ENCODE peak calls at places on chromosomes 11 and 22, in nine cellular contexts. One of them, this sample, is unnamed.

GRCh38 chr11:105609341-105609781 is 512 bp upstream of the GRIA4 start:
- DNase-seq in psoas muscle: no peak
- DNase-seq in Peyer's patch: peak; percentile 56
- DNase-seq in effector memory CD4-positive, alpha-beta T cell: no peak
- DNase-seq in SK-N-SH: peak; percentile 59
- DNase-seq in tibial nerve: no peak
- DNase-seq in substantia nigra: peak; percentile 21
- DNase-seq in AG04450: no peak
- DNase-seq in GM23338: peak; percentile 77
- DNase-seq in this sample: no peak

GRCh38 chr22:42868751-42869251 is 11.7 kb upstream of the ARFGAP3 start:
- DNase-seq in psoas muscle: peak; percentile 75
- DNase-seq in Peyer's patch: no peak
- DNase-seq in effector memory CD4-positive, alpha-beta T cell: no peak
- DNase-seq in SK-N-SH: no peak
- DNase-seq in tibial nerve: no peak
- DNase-seq in substantia nigra: peak; percentile 39
- DNase-seq in AG04450: no peak
- DNase-seq in GM23338: no peak
- DNase-seq in this sample: peak; percentile 72

GRCh38 chr11:87466228-87466627 is 428.5 kb downstream of the TMEM135 start:
- DNase-seq in psoas muscle: no peak
- DNase-seq in Peyer's patch: no peak
- DNase-seq in effector memory CD4-positive, alpha-beta T cell: no peak
- DNase-seq in SK-N-SH: no peak
- DNase-seq in tibial nerve: peak; percentile 11
- DNase-seq in substantia nigra: no peak
- DNase-seq in AG04450: no peak
- DNase-seq in GM23338: no peak
- DNase-seq in this sample: no peak

GRCh38 chr11:70524096-70524922 is 126.0 kb downstream of the CTTN start:
- DNase-seq in psoas muscle: no peak
- DNase-seq in Peyer's patch: no peak
- DNase-seq in effector memory CD4-positive, alpha-beta T cell: no peak
- DNase-seq in SK-N-SH: peak; percentile 59
- DNase-seq in tibial nerve: no peak
- DNase-seq in substantia nigra: no peak
- DNase-seq in AG04450: no peak
- DNase-seq in GM23338: peak; percentile 65
- DNase-seq in this sample: no peak

GRCh38 chr11:17479284-17480214 is 2.9 kb upstream of the ABCC8 start:
- DNase-seq in psoas muscle: no peak
- DNase-seq in Peyer's patch: peak; percentile 51
- DNase-seq in effector memory CD4-positive, alpha-beta T cell: no peak
- DNase-seq in SK-N-SH: peak; percentile 85
- DNase-seq in tibial nerve: no peak
- DNase-seq in substantia nigra: peak; percentile 35
- DNase-seq in AG04450: no peak
- DNase-seq in GM23338: peak; percentile 90
- DNase-seq in this sample: no peak

GRCh38 chr11:19288256-19288655 is 47.5 kb upstream of the E2F8 start:
- DNase-seq in psoas muscle: no peak
- DNase-seq in Peyer's patch: no peak
- DNase-seq in effector memory CD4-positive, alpha-beta T cell: no peak
- DNase-seq in SK-N-SH: no peak
- DNase-seq in tibial nerve: no peak
- DNase-seq in substantia nigra: no peak
- DNase-seq in AG04450: no peak
- DNase-seq in GM23338: no peak
- DNase-seq in this sample: no peak

GRCh38 chr11:122895591-122895990 is 13.0 kb downstream of the JHY start:
- DNase-seq in psoas muscle: no peak
- DNase-seq in Peyer's patch: no peak
- DNase-seq in effector memory CD4-positive, alpha-beta T cell: no peak
- DNase-seq in SK-N-SH: no peak
- DNase-seq in tibial nerve: no peak
- DNase-seq in substantia nigra: no peak
- DNase-seq in AG04450: no peak
- DNase-seq in GM23338: no peak
- DNase-seq in this sample: no peak

GRCh38 chr11:68118753-68119448 is 2.3 kb downstream of the CHKA start:
- DNase-seq in psoas muscle: no peak
- DNase-seq in Peyer's patch: no peak
- DNase-seq in effector memory CD4-positive, alpha-beta T cell: no peak
- DNase-seq in SK-N-SH: no peak
- DNase-seq in tibial nerve: no peak
- DNase-seq in substantia nigra: no peak
- DNase-seq in AG04450: no peak
- DNase-seq in GM23338: no peak
- DNase-seq in this sample: no peak

GRCh38 chr22:28111501-28111900 is 192.4 kb upstream of the PITPNB start:
- DNase-seq in psoas muscle: no peak
- DNase-seq in Peyer's patch: no peak
- DNase-seq in effector memory CD4-positive, alpha-beta T cell: no peak
- DNase-seq in SK-N-SH: no peak
- DNase-seq in tibial nerve: no peak
- DNase-seq in substantia nigra: no peak
- DNase-seq in AG04450: no peak
- DNase-seq in GM23338: no peak
- DNase-seq in this sample: no peak

GRCh38 chr22:23233746-23234408 is 53.6 kb downstream of the BCR start:
- DNase-seq in psoas muscle: peak; percentile 46
- DNase-seq in Peyer's patch: no peak
- DNase-seq in effector memory CD4-positive, alpha-beta T cell: no peak
- DNase-seq in SK-N-SH: peak; percentile 69
- DNase-seq in tibial nerve: no peak
- DNase-seq in substantia nigra: no peak
- DNase-seq in AG04450: peak; percentile 62
- DNase-seq in GM23338: no peak
- DNase-seq in this sample: peak; percentile 60

GRCh38 chr22:40176921-40177737 is 596 bp upstream of the TNRC6B start:
- DNase-seq in psoas muscle: peak; percentile 30
- DNase-seq in Peyer's patch: peak; percentile 71
- DNase-seq in effector memory CD4-positive, alpha-beta T cell: peak; percentile 55
- DNase-seq in SK-N-SH: no peak
- DNase-seq in tibial nerve: peak; percentile 26
- DNase-seq in substantia nigra: no peak
- DNase-seq in AG04450: no peak
- DNase-seq in GM23338: peak; percentile 79
- DNase-seq in this sample: peak; percentile 18

GRCh38 chr11:116109228-116109627 is 605.0 kb upstream of the CADM1 start:
- DNase-seq in psoas muscle: no peak
- DNase-seq in Peyer's patch: no peak
- DNase-seq in effector memory CD4-positive, alpha-beta T cell: no peak
- DNase-seq in SK-N-SH: no peak
- DNase-seq in tibial nerve: no peak
- DNase-seq in substantia nigra: no peak
- DNase-seq in AG04450: no peak
- DNase-seq in GM23338: no peak
- DNase-seq in this sample: no peak

GRCh38 chr11:74720596-74721478 is 10.4 kb downstream of the CHRDL2 start:
- DNase-seq in psoas muscle: peak; percentile 57
- DNase-seq in Peyer's patch: peak; percentile 75
- DNase-seq in effector memory CD4-positive, alpha-beta T cell: no peak
- DNase-seq in SK-N-SH: no peak
- DNase-seq in tibial nerve: no peak
- DNase-seq in substantia nigra: peak; percentile 74
- DNase-seq in AG04450: peak; percentile 81
- DNase-seq in GM23338: peak; percentile 15
- DNase-seq in this sample: peak; percentile 82

GRCh38 chr11:8899119-8899753 is 11.8 kb upstream of the AKIP1 start:
- DNase-seq in psoas muscle: no peak
- DNase-seq in Peyer's patch: no peak
- DNase-seq in effector memory CD4-positive, alpha-beta T cell: no peak
- DNase-seq in SK-N-SH: no peak
- DNase-seq in tibial nerve: no peak
- DNase-seq in substantia nigra: no peak
- DNase-seq in AG04450: no peak
- DNase-seq in GM23338: no peak
- DNase-seq in this sample: no peak

GRCh38 chr11:794766-795637 is 3.1 kb downstream of the SLC25A22 start:
- DNase-seq in psoas muscle: no peak
- DNase-seq in Peyer's patch: no peak
- DNase-seq in effector memory CD4-positive, alpha-beta T cell: no peak
- DNase-seq in SK-N-SH: no peak
- DNase-seq in tibial nerve: no peak
- DNase-seq in substantia nigra: no peak
- DNase-seq in AG04450: no peak
- DNase-seq in GM23338: no peak
- DNase-seq in this sample: no peak

GRCh38 chr22:23400286-23400981 is 179.7 kb downstream of the IGLL1 start:
- DNase-seq in psoas muscle: no peak
- DNase-seq in Peyer's patch: peak; percentile 41
- DNase-seq in effector memory CD4-positive, alpha-beta T cell: no peak
- DNase-seq in SK-N-SH: no peak
- DNase-seq in tibial nerve: no peak
- DNase-seq in substantia nigra: no peak
- DNase-seq in AG04450: no peak
- DNase-seq in GM23338: no peak
- DNase-seq in this sample: no peak

GRCh38 chr11:134226806-134227325 is 2.4 kb downstream of the VPS26B start:
- DNase-seq in psoas muscle: no peak
- DNase-seq in Peyer's patch: no peak
- DNase-seq in effector memory CD4-positive, alpha-beta T cell: no peak
- DNase-seq in SK-N-SH: no peak
- DNase-seq in tibial nerve: no peak
- DNase-seq in substantia nigra: no peak
- DNase-seq in AG04450: no peak
- DNase-seq in GM23338: no peak
- DNase-seq in this sample: no peak

GRCh38 chr11:3055881-3056280 is 1.3 kb downstream of the CARS1 start:
- DNase-seq in psoas muscle: no peak
- DNase-seq in Peyer's patch: peak; percentile 55
- DNase-seq in effector memory CD4-positive, alpha-beta T cell: no peak
- DNase-seq in SK-N-SH: no peak
- DNase-seq in tibial nerve: no peak
- DNase-seq in substantia nigra: no peak
- DNase-seq in AG04450: no peak
- DNase-seq in GM23338: no peak
- DNase-seq in this sample: no peak

GRCh38 chr11:34050536-34050935 is 995 bp upstream of the CAPRIN1 start:
- DNase-seq in psoas muscle: no peak
- DNase-seq in Peyer's patch: no peak
- DNase-seq in effector memory CD4-positive, alpha-beta T cell: no peak
- DNase-seq in SK-N-SH: no peak
- DNase-seq in tibial nerve: no peak
- DNase-seq in substantia nigra: no peak
- DNase-seq in AG04450: no peak
- DNase-seq in GM23338: no peak
- DNase-seq in this sample: no peak
- H3K27ac ChIP-seq in psoas muscle: peak overlapping the region; percentile 95
- H3K27ac ChIP-seq in Peyer's patch: peak overlapping the region; percentile 96
- H3K27ac ChIP-seq in effector memory CD4-positive, alpha-beta T cell: no peak overlapping the region
- H3K27ac ChIP-seq in SK-N-SH: peak overlapping the region; percentile 97
- H3K27ac ChIP-seq in tibial nerve: peak overlapping the region; percentile 99
- H3K27ac ChIP-seq in substantia nigra: peak overlapping the region; percentile 97
- H3K27ac ChIP-seq in AG04450: peak overlapping the region; percentile 99
- H3K27ac ChIP-seq in GM23338: peak overlapping the region; percentile 96
- H3K27ac ChIP-seq in this sample: peak overlapping the region; percentile 99

DNA sequence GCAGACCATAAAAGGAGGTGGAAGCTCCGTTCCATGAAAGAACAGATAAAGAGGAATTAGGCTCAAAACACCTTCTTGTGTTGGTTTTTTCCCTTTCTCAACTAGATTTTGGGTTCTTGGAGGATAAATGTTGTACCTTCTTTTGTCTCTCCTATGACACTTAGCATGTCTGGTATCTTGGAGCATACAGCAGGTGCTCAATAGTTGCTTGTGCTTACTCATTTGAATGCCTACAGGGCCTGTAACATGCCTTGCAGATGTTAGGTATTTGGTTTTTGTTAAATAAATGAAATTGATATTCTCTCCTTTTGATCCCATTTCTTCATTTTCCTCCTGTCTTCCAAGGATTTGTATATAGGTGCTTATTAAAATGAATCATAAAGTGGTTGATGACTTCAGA is 16.4 kb upstream of the PLET1 start:
- DNase-seq in psoas muscle: no peak
- DNase-seq in Peyer's patch: no peak
- DNase-seq in effector memory CD4-positive, alpha-beta T cell: no peak
- DNase-seq in SK-N-SH: no peak
- DNase-seq in tibial nerve: no peak
- DNase-seq in substantia nigra: no peak
- DNase-seq in AG04450: no peak
- DNase-seq in GM23338: no peak
- DNase-seq in this sample: no peak
- H3K27ac ChIP-seq in psoas muscle: no peak overlapping the region
- H3K27ac ChIP-seq in Peyer's patch: no peak overlapping the region
- H3K27ac ChIP-seq in effector memory CD4-positive, alpha-beta T cell: no peak overlapping the region
- H3K27ac ChIP-seq in SK-N-SH: no peak overlapping the region
- H3K27ac ChIP-seq in tibial nerve: no peak overlapping the region
- H3K27ac ChIP-seq in substantia nigra: no peak overlapping the region
- H3K27ac ChIP-seq in AG04450: no peak overlapping the region
- H3K27ac ChIP-seq in GM23338: no peak overlapping the region
- H3K27ac ChIP-seq in this sample: no peak overlapping the region

GRCh38 chr11:11243258-11243789 is 109.7 kb downstream of the CSNK2A3 start:
- DNase-seq in psoas muscle: peak; percentile 72
- DNase-seq in Peyer's patch: peak; percentile 52
- DNase-seq in effector memory CD4-positive, alpha-beta T cell: no peak
- DNase-seq in SK-N-SH: no peak
- DNase-seq in tibial nerve: peak; percentile 37
- DNase-seq in substantia nigra: no peak
- DNase-seq in AG04450: no peak
- DNase-seq in GM23338: no peak
- DNase-seq in this sample: peak; percentile 42

GRCh38 chr11:11247576-11247975 is 105.5 kb downstream of the CSNK2A3 start:
- DNase-seq in psoas muscle: no peak
- DNase-seq in Peyer's patch: no peak
- DNase-seq in effector memory CD4-positive, alpha-beta T cell: no peak
- DNase-seq in SK-N-SH: no peak
- DNase-seq in tibial nerve: no peak
- DNase-seq in substantia nigra: no peak
- DNase-seq in AG04450: no peak
- DNase-seq in GM23338: no peak
- DNase-seq in this sample: no peak

GRCh38 chr11:11246166-11246565 is 106.9 kb downstream of the CSNK2A3 start:
- DNase-seq in psoas muscle: no peak
- DNase-seq in Peyer's patch: no peak
- DNase-seq in effector memory CD4-positive, alpha-beta T cell: no peak
- DNase-seq in SK-N-SH: no peak
- DNase-seq in tibial nerve: no peak
- DNase-seq in substantia nigra: no peak
- DNase-seq in AG04450: no peak
- DNase-seq in GM23338: no peak
- DNase-seq in this sample: no peak

GRCh38 chr11:11243790-11244469 is 109.1 kb downstream of the CSNK2A3 start:
- DNase-seq in psoas muscle: peak; percentile 34
- DNase-seq in Peyer's patch: peak; percentile 65
- DNase-seq in effector memory CD4-positive, alpha-beta T cell: peak; percentile 36
- DNase-seq in SK-N-SH: peak; percentile 41
- DNase-seq in tibial nerve: no peak
- DNase-seq in substantia nigra: no peak
- DNase-seq in AG04450: no peak
- DNase-seq in GM23338: peak; percentile 75
- DNase-seq in this sample: peak; percentile 39

GRCh38 chr11:11244470-11245080 is 108.5 kb downstream of the CSNK2A3 start:
- DNase-seq in psoas muscle: no peak
- DNase-seq in Peyer's patch: no peak
- DNase-seq in effector memory CD4-positive, alpha-beta T cell: no peak
- DNase-seq in SK-N-SH: no peak
- DNase-seq in tibial nerve: no peak
- DNase-seq in substantia nigra: no peak
- DNase-seq in AG04450: no peak
- DNase-seq in GM23338: no peak
- DNase-seq in this sample: no peak
- H3K27ac ChIP-seq in psoas muscle: peak overlapping the region; percentile 54
- H3K27ac ChIP-seq in Peyer's patch: peak overlapping the region; percentile 17
- H3K27ac ChIP-seq in effector memory CD4-positive, alpha-beta T cell: peak overlapping the region; percentile 58
- H3K27ac ChIP-seq in SK-N-SH: no peak overlapping the region
- H3K27ac ChIP-seq in tibial nerve: no peak overlapping the region
- H3K27ac ChIP-seq in substantia nigra: no peak overlapping the region
- H3K27ac ChIP-seq in AG04450: no peak overlapping the region
- H3K27ac ChIP-seq in GM23338: no peak overlapping the region
- H3K27ac ChIP-seq in this sample: peak overlapping the region; percentile 88

GRCh38 chr11:10378362-10378761 is 73.5 kb downstream of the ADM start:
- DNase-seq in psoas muscle: no peak
- DNase-seq in Peyer's patch: no peak
- DNase-seq in effector memory CD4-positive, alpha-beta T cell: no peak
- DNase-seq in SK-N-SH: no peak
- DNase-seq in tibial nerve: peak; percentile 2
- DNase-seq in substantia nigra: no peak
- DNase-seq in AG04450: no peak
- DNase-seq in GM23338: no peak
- DNase-seq in this sample: no peak
- H3K27ac ChIP-seq in psoas muscle: no peak overlapping the region
- H3K27ac ChIP-seq in Peyer's patch: no peak overlapping the region
- H3K27ac ChIP-seq in effector memory CD4-positive, alpha-beta T cell: no peak overlapping the region
- H3K27ac ChIP-seq in SK-N-SH: no peak overlapping the region
- H3K27ac ChIP-seq in tibial nerve: no peak overlapping the region
- H3K27ac ChIP-seq in substantia nigra: no peak overlapping the region
- H3K27ac ChIP-seq in AG04450: no peak overlapping the region
- H3K27ac ChIP-seq in GM23338: no peak overlapping the region
- H3K27ac ChIP-seq in this sample: no peak overlapping the region

This sample was measured in left ventricle myocardium inferior.